ENCODE peak calls at places on chromosomes 7 and 10, in ten cellular contexts. N is epithelial cell of esophagus, Y is upper lobe of right lung, B is mesenchymal stem cell, W is fibroblast of lung, F is stomach, E is PC-9, L is hepatocyte, C is NB4, X is GM23248. J is an unnamed sample.
A peak's percentile ranks its signal among the peaks of the same experiment; 100 is the strongest.

GRCh38 chr7:123769371-123769770 is 20.6 kb upstream of the WASL start:
- DNase-seq in N (peak; percentile 89), Y (no peak), B (no peak), W (peak; percentile 70), F (peak; percentile 62), E (no peak), L (no peak), C (no peak), X (peak; percentile 69), J (peak; percentile 54)

GRCh38 chr7:137074386-137075030 is 206.1 kb downstream of the CHRM2 start:
- DNase-seq in N (peak; percentile 16), Y (no peak), B (peak; percentile 63), W (peak; percentile 83), F (no peak), E (no peak), L (no peak), C (no peak), X (peak; percentile 77), J (peak; percentile 53)

GRCh38 chr7:29565982-29566746 is 2.5 kb downstream of the PRR15 start:
- DNase-seq in N (no peak), Y (peak; percentile 75), B (no peak), W (peak; percentile 4), F (no peak), E (no peak), L (no peak), C (no peak), X (peak; percentile 55), J (peak; percentile 24)

GRCh38 chr7:41880107-41880506 is 177.2 kb upstream of the INHBA start:
- DNase-seq in N (no peak), Y (no peak), B (peak; percentile 70), W (peak; percentile 99), F (no peak), E (no peak), L (peak; percentile 32), C (no peak), X (peak; percentile 85), J (peak; percentile 91)

GRCh38 chr7:150398108-150398964 is 19.2 kb downstream of the ZNF775 start:
- DNase-seq in N (no peak), Y (peak; percentile 55), B (no peak), W (no peak), F (no peak), E (no peak), L (no peak), C (no peak), X (no peak), J (no peak)

GRCh38 chr7:142716596-142716995 is 32.7 kb upstream of the PRSS1 start:
- DNase-seq in N (no peak), Y (no peak), B (no peak), W (peak; percentile 11), F (no peak), E (no peak), L (no peak), C (no peak), X (no peak), J (no peak)

GRCh38 chr7:101567231-101567630 is 61.9 kb downstream of the MYL10 start:
- DNase-seq in N (no peak), Y (no peak), B (no peak), W (no peak), F (no peak), E (no peak), L (no peak), C (no peak), X (no peak), J (no peak)

GRCh38 chr10:110566472-110567200 is 859 bp upstream of the SMC3 start:
- DNase-seq in N (no peak), Y (no peak), B (no peak), W (no peak), F (no peak), E (no peak), L (no peak), C (peak; percentile 36), X (peak; percentile 53), J (no peak)

GRCh38 chr10:132881186-132881920 is 61.0 kb downstream of the CFAP46 start:
- DNase-seq in N (no peak), Y (peak; percentile 48), B (no peak), W (no peak), F (no peak), E (no peak), L (no peak), C (no peak), X (no peak), J (no peak)

GRCh38 chr10:62381385-62382102 is 7.4 kb downstream of the ZNF365 start:
- DNase-seq in N (peak; percentile 21), Y (no peak), B (no peak), W (no peak), F (no peak), E (no peak), L (no peak), C (no peak), X (no peak), J (no peak)

GRCh38 chr7:79673421-79673820 is 220.0 kb upstream of the MAGI2 start:
- DNase-seq in N (no peak), Y (no peak), B (no peak), W (no peak), F (no peak), E (no peak), L (no peak), C (no peak), X (no peak), J (no peak)

GRCh38 chr10:132793871-132794849 is 8.2 kb upstream of the NKX6-2 start:
- DNase-seq in N (no peak), Y (no peak), B (no peak), W (no peak), F (no peak), E (no peak), L (no peak), C (peak; percentile 62), X (peak; percentile 30), J (no peak)

GRCh38 chr7:122143376-122143750 is 686 bp downstream of the AASS start:
- DNase-seq in N (peak; percentile 19), Y (no peak), B (peak; percentile 63), W (peak; percentile 38), F (peak; percentile 28), E (no peak), L (peak; percentile 16), C (no peak), X (peak; percentile 52), J (peak; percentile 23)

GRCh38 chr10:100736809-100737358 is 8.5 kb upstream of the PAX2 start:
- DNase-seq in N (no peak), Y (no peak), B (no peak), W (no peak), F (no peak), E (no peak), L (no peak), C (no peak), X (no peak), J (no peak)

GRCh38 chr7:42910306-42910705 is 1.6 kb downstream of the C7orf25 start:
- DNase-seq in N (no peak), Y (no peak), B (no peak), W (no peak), F (no peak), E (no peak), L (no peak), C (no peak), X (no peak), J (no peak)
- H3K4me3 ChIP-seq in N (no peak overlapping the region), Y (peak overlapping the region; percentile 71), B (no peak overlapping the region), W (no peak overlapping the region), F (no peak overlapping the region), E (peak overlapping the region; percentile 85), L (peak overlapping the region; percentile 90), C (peak overlapping the region; percentile 86), X (no peak overlapping the region), J (no peak overlapping the region)

DNA sequence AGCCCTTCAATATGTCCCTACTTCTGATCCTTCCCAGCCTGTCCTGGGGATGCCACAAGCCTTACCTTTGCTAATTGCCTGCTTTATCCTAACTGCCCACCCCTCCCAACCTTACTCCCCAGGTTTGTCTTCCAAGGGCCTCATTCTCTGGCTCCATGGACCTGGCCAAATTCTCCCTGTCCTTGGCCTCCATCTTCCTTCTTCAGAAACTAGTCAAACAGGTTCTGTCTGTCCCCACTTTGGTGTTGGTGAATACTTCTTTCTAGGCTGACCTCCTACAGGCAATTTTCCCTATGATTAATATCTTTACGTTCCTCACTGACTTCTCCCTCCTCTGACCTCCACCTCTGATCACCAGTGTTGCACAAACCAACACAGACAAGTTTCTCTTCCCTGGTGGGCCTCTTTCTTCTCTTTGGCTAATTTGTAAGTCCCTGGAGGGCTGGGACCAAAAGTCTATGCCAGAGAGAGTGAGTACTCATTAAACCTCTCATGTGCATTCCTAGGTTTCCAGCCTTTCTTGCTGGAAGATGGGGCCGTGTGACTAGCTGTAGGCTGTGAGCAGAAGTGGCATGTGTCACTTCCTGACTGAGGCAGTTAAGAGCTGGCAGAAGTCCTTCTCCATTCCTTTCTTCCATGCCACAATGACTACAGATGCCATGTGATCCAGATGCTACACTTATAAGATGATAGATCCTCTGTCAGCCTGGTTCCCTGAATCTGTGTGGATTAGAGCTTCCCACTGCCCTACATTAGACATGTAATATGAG is 382.6 kb downstream of the RPS24 start:
- DNase-seq in N (peak; percentile 13), Y (no peak), B (peak; percentile 59), W (peak; percentile 66), F (peak; percentile 17), E (peak; percentile 71), L (no peak), C (no peak), X (peak; percentile 96), J (no peak)
- H3K4me3 ChIP-seq in N (no peak overlapping the region), Y (no peak overlapping the region), B (no peak overlapping the region), W (no peak overlapping the region), F (no peak overlapping the region), E (no peak overlapping the region), L (no peak overlapping the region), C (no peak overlapping the region), X (peak overlapping the region; percentile 17), J (no peak overlapping the region)

DNA sequence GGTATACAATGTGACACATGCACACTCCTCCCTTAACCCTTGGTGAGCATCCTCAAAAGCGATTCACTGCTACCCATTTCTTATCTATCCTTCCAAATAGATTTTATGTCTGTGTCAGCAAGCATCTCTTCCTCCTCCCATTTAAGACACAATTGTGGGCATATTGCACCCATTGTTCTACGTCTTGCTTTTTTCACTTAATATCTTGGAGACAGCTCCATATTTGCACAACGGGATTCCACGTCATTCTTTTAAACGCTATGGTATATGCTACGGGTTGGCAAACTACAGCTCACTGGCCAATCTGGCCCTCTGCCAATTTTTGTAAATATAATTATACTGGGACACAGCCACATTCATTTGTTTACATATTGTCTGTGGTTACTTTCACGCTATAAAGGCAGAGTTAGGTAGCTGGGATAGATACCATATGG is 88.6 kb downstream of the RNF216 start:
- DNase-seq in N (peak; percentile 74), Y (no peak), B (peak; percentile 83), W (peak; percentile 78), F (no peak), E (peak; percentile 82), L (no peak), C (no peak), X (peak; percentile 85), J (peak; percentile 62)
- H3K4me3 ChIP-seq in N (peak overlapping the region; percentile 15), Y (no peak overlapping the region), B (no peak overlapping the region), W (no peak overlapping the region), F (peak overlapping the region; percentile 18), E (peak overlapping the region; percentile 33), L (no peak overlapping the region), C (no peak overlapping the region), X (peak overlapping the region; percentile 53), J (no peak overlapping the region)

GRCh38 chr7:32069251-32069650 is 956 bp downstream of the PDE1C start:
- DNase-seq in N (no peak), Y (no peak), B (no peak), W (no peak), F (no peak), E (no peak), L (no peak), C (no peak), X (no peak), J (no peak)
- H3K4me3 ChIP-seq in N (no peak overlapping the region), Y (peak overlapping the region; percentile 53), B (no peak overlapping the region), W (peak overlapping the region; percentile 51), F (peak overlapping the region; percentile 47), E (no peak overlapping the region), L (no peak overlapping the region), C (no peak overlapping the region), X (peak overlapping the region; percentile 83), J (no peak overlapping the region)